ENCODE peak calls at places on chromosome 15, in seven cellular contexts. One of them, this sample, is unnamed.

GRCh38 chr15:69853572-69853971 is 244.1 kb downstream of the TLE3 start:
- DNase-seq in uterus: no peak
- DNase-seq in A549: peak
- DNase-seq in HCT116: peak
- DNase-seq in body of pancreas: peak
- DNase-seq in spleen: peak
- DNase-seq in Peyer's patch: no peak
- DNase-seq in this sample: no peak

GRCh38 chr15:40282144-40282869 is 557 bp downstream of the ANKRD63 start:
- DNase-seq in uterus: no peak
- DNase-seq in A549: peak
- DNase-seq in HCT116: no peak
- DNase-seq in body of pancreas: peak
- DNase-seq in spleen: peak
- DNase-seq in Peyer's patch: peak
- DNase-seq in this sample: peak

GRCh38 chr15:38129531-38130199 is 123.0 kb upstream of the SPRED1 start:
- DNase-seq in uterus: peak
- DNase-seq in A549: no peak
- DNase-seq in HCT116: no peak
- DNase-seq in body of pancreas: peak
- DNase-seq in spleen: no peak
- DNase-seq in Peyer's patch: peak
- DNase-seq in this sample: no peak

GRCh38 chr15:56492786-56493555 is 28.0 kb upstream of the MNS1 start:
- DNase-seq in uterus: no peak
- DNase-seq in A549: no peak
- DNase-seq in HCT116: no peak
- DNase-seq in body of pancreas: no peak
- DNase-seq in spleen: no peak
- DNase-seq in Peyer's patch: no peak
- DNase-seq in this sample: no peak

GRCh38 chr15:88908697-88909621 is 4.2 kb downstream of the MFGE8 start:
- DNase-seq in uterus: peak
- DNase-seq in A549: no peak
- DNase-seq in HCT116: no peak
- DNase-seq in body of pancreas: no peak
- DNase-seq in spleen: no peak
- DNase-seq in Peyer's patch: no peak
- DNase-seq in this sample: no peak

GRCh38 chr15:51341366-51342248 is at the start of gene GLDN:
- DNase-seq in uterus: peak
- DNase-seq in A549: peak
- DNase-seq in HCT116: no peak
- DNase-seq in body of pancreas: peak
- DNase-seq in spleen: no peak
- DNase-seq in Peyer's patch: no peak
- DNase-seq in this sample: peak

GRCh38 chr15:40436892-40437753 is 3.6 kb upstream of the BAHD1 start:
- DNase-seq in uterus: no peak
- DNase-seq in A549: no peak
- DNase-seq in HCT116: no peak
- DNase-seq in body of pancreas: no peak
- DNase-seq in spleen: no peak
- DNase-seq in Peyer's patch: no peak
- DNase-seq in this sample: no peak

GRCh38 chr15:99440029-99440428 is 125.8 kb upstream of the MEF2A start:
- DNase-seq in uterus: peak
- DNase-seq in A549: no peak
- DNase-seq in HCT116: no peak
- DNase-seq in body of pancreas: no peak
- DNase-seq in spleen: no peak
- DNase-seq in Peyer's patch: no peak
- DNase-seq in this sample: no peak

GRCh38 chr15:39358441-39359041 is 222.3 kb upstream of the THBS1 start:
- DNase-seq in uterus: peak
- DNase-seq in A549: no peak
- DNase-seq in HCT116: no peak
- DNase-seq in body of pancreas: peak
- DNase-seq in spleen: no peak
- DNase-seq in Peyer's patch: no peak
- DNase-seq in this sample: no peak

GRCh38 chr15:34472947-34473346 is 35.3 kb upstream of the GOLGA8A start:
- DNase-seq in uterus: no peak
- DNase-seq in A549: no peak
- DNase-seq in HCT116: no peak
- DNase-seq in body of pancreas: no peak
- DNase-seq in spleen: no peak
- DNase-seq in Peyer's patch: no peak
- DNase-seq in this sample: no peak

GRCh38 chr15:60095711-60096110 is 91.6 kb downstream of the FOXB1 start:
- DNase-seq in uterus: no peak
- DNase-seq in A549: no peak
- DNase-seq in HCT116: no peak
- DNase-seq in body of pancreas: no peak
- DNase-seq in spleen: no peak
- DNase-seq in Peyer's patch: no peak
- DNase-seq in this sample: no peak

GRCh38 chr15:67024322-67024997 is 40.9 kb upstream of the SMAD3 start:
- DNase-seq in uterus: peak
- DNase-seq in A549: peak
- DNase-seq in HCT116: peak
- DNase-seq in body of pancreas: peak
- DNase-seq in spleen: no peak
- DNase-seq in Peyer's patch: peak
- DNase-seq in this sample: no peak

GRCh38 chr15:90837052-90837621 is 31.3 kb upstream of the FURIN start:
- DNase-seq in uterus: no peak
- DNase-seq in A549: no peak
- DNase-seq in HCT116: no peak
- DNase-seq in body of pancreas: no peak
- DNase-seq in spleen: peak
- DNase-seq in Peyer's patch: no peak
- DNase-seq in this sample: no peak

GRCh38 chr15:31212286-31212685 is 110.8 kb upstream of the TRPM1 start:
- DNase-seq in uterus: no peak
- DNase-seq in A549: no peak
- DNase-seq in HCT116: no peak
- DNase-seq in body of pancreas: peak
- DNase-seq in spleen: no peak
- DNase-seq in Peyer's patch: peak
- DNase-seq in this sample: no peak

GRCh38 chr15:31208804-31209203 is 107.3 kb upstream of the TRPM1 start:
- DNase-seq in uterus: no peak
- DNase-seq in A549: no peak
- DNase-seq in HCT116: no peak
- DNase-seq in body of pancreas: no peak
- DNase-seq in spleen: no peak
- DNase-seq in Peyer's patch: peak
- DNase-seq in this sample: no peak

GRCh38 chr15:31214158-31214863 is 112.3 kb upstream of the KLF13 start:
- DNase-seq in uterus: no peak
- DNase-seq in A549: peak
- DNase-seq in HCT116: no peak
- DNase-seq in body of pancreas: no peak
- DNase-seq in spleen: no peak
- DNase-seq in Peyer's patch: peak
- DNase-seq in this sample: no peak

GRCh38 chr15:31212956-31213694 is 111.6 kb upstream of the TRPM1 start:
- DNase-seq in uterus: no peak
- DNase-seq in A549: no peak
- DNase-seq in HCT116: no peak
- DNase-seq in body of pancreas: no peak
- DNase-seq in spleen: no peak
- DNase-seq in Peyer's patch: peak
- DNase-seq in this sample: no peak

DNA sequence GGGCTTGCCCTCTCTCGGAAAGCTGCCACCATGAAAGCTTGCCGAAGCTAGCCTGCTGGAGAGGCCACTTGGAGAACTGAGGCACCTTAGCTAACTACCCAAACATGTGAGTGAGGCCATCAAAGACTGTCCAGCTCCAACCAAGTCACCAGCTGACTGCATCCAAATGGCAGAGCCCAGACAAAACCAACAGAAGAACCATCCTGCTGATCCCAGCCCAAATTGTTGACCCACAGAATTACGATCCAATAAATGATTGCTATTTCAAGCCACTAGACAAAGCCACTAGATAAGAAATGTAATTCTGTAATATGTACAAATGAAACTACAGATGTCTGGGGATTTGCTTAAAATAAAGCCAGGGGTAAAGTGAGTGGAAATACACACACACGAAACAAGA is 109.8 kb upstream of the TRPM1 start:
- DNase-seq in uterus: no peak
- DNase-seq in A549: no peak
- DNase-seq in HCT116: no peak
- DNase-seq in body of pancreas: no peak
- DNase-seq in spleen: no peak
- DNase-seq in Peyer's patch: no peak
- DNase-seq in this sample: no peak
- H3K27ac ChIP-seq in uterus: no peak
- H3K27ac ChIP-seq in A549: no peak
- H3K27ac ChIP-seq in HCT116: no peak
- H3K27ac ChIP-seq in body of pancreas: no peak
- H3K27ac ChIP-seq in spleen: no peak
- H3K27ac ChIP-seq in Peyer's patch: no peak
- H3K27ac ChIP-seq in this sample: no peak

DNA sequence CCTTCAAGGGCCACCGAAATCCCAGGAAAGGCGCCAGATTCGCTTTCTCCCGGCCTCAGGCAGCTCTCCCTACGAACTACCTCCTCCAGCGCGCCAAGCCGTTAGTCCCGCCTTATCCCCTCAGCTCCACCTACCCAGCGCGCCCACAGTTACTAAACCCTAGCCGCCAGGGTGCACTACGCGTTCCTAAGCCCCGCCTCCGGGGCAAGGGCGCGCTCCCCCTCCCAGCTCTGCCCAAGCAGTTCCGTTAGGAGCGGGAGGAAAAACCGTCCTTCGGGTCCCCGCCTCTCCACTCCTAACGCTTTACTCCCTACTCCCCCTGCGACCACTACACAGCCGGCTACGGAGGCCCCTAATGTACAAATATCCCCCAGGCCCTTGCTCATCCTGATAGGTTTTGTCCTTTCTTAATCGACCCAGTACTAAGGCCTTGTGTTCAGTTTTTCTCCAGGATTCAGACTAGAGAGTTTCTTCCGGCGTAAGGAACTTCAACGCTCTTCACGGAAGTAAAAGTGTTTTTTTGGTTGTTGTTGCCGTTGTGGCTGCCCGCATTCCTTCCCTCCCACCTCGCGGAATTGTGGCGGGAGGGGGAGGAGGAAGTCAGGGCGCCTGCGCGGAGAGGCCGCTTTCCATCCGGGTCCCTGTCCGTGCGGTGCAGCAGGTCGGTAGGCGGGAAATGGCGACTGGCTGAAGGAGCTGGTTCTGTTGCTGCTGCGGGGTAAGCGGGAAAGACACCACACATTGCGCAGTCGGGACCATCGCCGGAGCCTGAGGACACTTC is at the start of gene CTDSPL2:
- DNase-seq in uterus: peak
- DNase-seq in A549: peak
- DNase-seq in HCT116: peak
- DNase-seq in body of pancreas: peak
- DNase-seq in spleen: peak
- DNase-seq in Peyer's patch: peak
- DNase-seq in this sample: peak
- TF ChIP-seq POLR2A in uterus: peak
- TF ChIP-seq POLR2A in A549: peak
- TF ChIP-seq POLR2A in HCT116: peak
- TF ChIP-seq POLR2A in body of pancreas: peak
- TF ChIP-seq POLR2A in spleen: no peak
- TF ChIP-seq POLR2A in Peyer's patch: peak
- TF ChIP-seq POLR2A in this sample: peak

DNA sequence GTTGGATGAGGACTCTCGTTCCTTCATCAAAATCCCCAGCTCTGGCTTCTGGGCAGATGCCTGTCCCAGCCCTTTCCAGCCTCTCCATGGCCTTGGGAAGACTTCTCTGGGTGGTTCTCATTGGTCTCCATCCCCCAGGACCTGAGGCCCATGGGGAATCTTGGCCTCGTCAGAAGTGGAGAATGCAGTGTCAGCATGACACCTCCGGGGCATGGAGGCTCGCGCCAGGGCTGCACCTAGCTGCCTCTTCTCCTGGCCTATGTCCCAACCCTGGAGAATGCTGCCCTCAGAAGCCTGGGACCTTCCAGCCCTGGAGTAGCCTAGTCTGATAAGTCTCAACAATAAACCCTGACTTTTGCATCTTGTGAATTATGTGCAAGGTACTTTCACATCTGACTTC is 3.0 kb downstream of the KBTBD13 start:
- DNase-seq in uterus: no peak
- DNase-seq in A549: no peak
- DNase-seq in HCT116: no peak
- DNase-seq in body of pancreas: no peak
- DNase-seq in spleen: no peak
- DNase-seq in Peyer's patch: no peak
- DNase-seq in this sample: no peak
- H3K27ac ChIP-seq in uterus: no peak
- H3K27ac ChIP-seq in A549: no peak
- H3K27ac ChIP-seq in HCT116: no peak
- H3K27ac ChIP-seq in body of pancreas: no peak
- H3K27ac ChIP-seq in spleen: no peak
- H3K27ac ChIP-seq in Peyer's patch: no peak
- H3K27ac ChIP-seq in this sample: no peak

GRCh38 chr15:68818088-68818670 is 2.5 kb downstream of the ANP32A start:
- DNase-seq in uterus: peak
- DNase-seq in A549: peak
- DNase-seq in HCT116: no peak
- DNase-seq in body of pancreas: peak
- DNase-seq in spleen: peak
- DNase-seq in Peyer's patch: peak
- DNase-seq in this sample: peak

GRCh38 chr15:68816795-68817303 is 3.8 kb downstream of the ANP32A start:
- DNase-seq in uterus: no peak
- DNase-seq in A549: peak
- DNase-seq in HCT116: no peak
- DNase-seq in body of pancreas: peak
- DNase-seq in spleen: no peak
- DNase-seq in Peyer's patch: peak
- DNase-seq in this sample: peak

GRCh38 chr15:68818671-68819450 is 1.8 kb downstream of the ANP32A start:
- DNase-seq in uterus: peak
- DNase-seq in A549: peak
- DNase-seq in HCT116: no peak
- DNase-seq in body of pancreas: peak
- DNase-seq in spleen: peak
- DNase-seq in Peyer's patch: peak
- DNase-seq in this sample: peak

GRCh38 chr15:68816158-68816557 is 4.5 kb downstream of the ANP32A start:
- DNase-seq in uterus: no peak
- DNase-seq in A549: no peak
- DNase-seq in HCT116: no peak
- DNase-seq in body of pancreas: no peak
- DNase-seq in spleen: no peak
- DNase-seq in Peyer's patch: no peak
- DNase-seq in this sample: no peak

GRCh38 chr15:68817304-68818087 is 3.2 kb downstream of the ANP32A start:
- DNase-seq in uterus: peak
- DNase-seq in A549: peak
- DNase-seq in HCT116: no peak
- DNase-seq in body of pancreas: peak
- DNase-seq in spleen: peak
- DNase-seq in Peyer's patch: peak
- DNase-seq in this sample: peak
- TF ChIP-seq POLR2A in uterus: no peak
- TF ChIP-seq POLR2A in A549: peak
- TF ChIP-seq POLR2A in HCT116: no peak
- TF ChIP-seq POLR2A in body of pancreas: peak
- TF ChIP-seq POLR2A in spleen: no peak
- TF ChIP-seq POLR2A in Peyer's patch: no peak
- TF ChIP-seq POLR2A in this sample: no peak

This sample was measured in upper lobe of left lung.